ENCODE peak calls at places on chromosome 17, in seven cellular contexts. One of them, this sample, is unnamed.

GRCh38 chr17:49371178-49371834 is 9.3 kb upstream of the ZNF652 start:
- DNase-seq in Peyer's patch: peak
- DNase-seq in heart left ventricle: no peak
- DNase-seq in IMR-90: no peak
- DNase-seq in adrenal gland: no peak
- DNase-seq in A549: no peak
- DNase-seq in NB4: no peak
- DNase-seq in this sample: no peak

GRCh38 chr17:31434404-31435050 is 43.1 kb downstream of the RAB11FIP4 start:
- DNase-seq in adrenal gland: no peak
- DNase-seq in IMR-90: no peak
- DNase-seq in NB4: no peak
- DNase-seq in heart left ventricle: no peak
- DNase-seq in Peyer's patch: no peak
- DNase-seq in A549: no peak
- DNase-seq in this sample: no peak

GRCh38 chr17:17570207-17570797 is 21.2 kb downstream of the PEMT start:
- DNase-seq in adrenal gland: peak
- DNase-seq in NB4: peak
- DNase-seq in IMR-90: peak
- DNase-seq in heart left ventricle: peak
- DNase-seq in Peyer's patch: peak
- DNase-seq in A549: peak
- DNase-seq in this sample: peak

GRCh38 chr17:82870541-82870940 is 30.7 kb upstream of the ZNF750 start:
- DNase-seq in NB4: no peak
- DNase-seq in A549: no peak
- DNase-seq in Peyer's patch: no peak
- DNase-seq in heart left ventricle: no peak
- DNase-seq in adrenal gland: no peak
- DNase-seq in IMR-90: no peak
- DNase-seq in this sample: no peak

GRCh38 chr17:75753514-75754377 is 11.2 kb downstream of the GALK1 start:
- DNase-seq in heart left ventricle: peak
- DNase-seq in A549: no peak
- DNase-seq in NB4: peak
- DNase-seq in IMR-90: peak
- DNase-seq in adrenal gland: peak
- DNase-seq in Peyer's patch: peak
- DNase-seq in this sample: peak

GRCh38 chr17:15510361-15510760 is 42.9 kb upstream of the CDRT4 start:
- DNase-seq in Peyer's patch: no peak
- DNase-seq in IMR-90: peak
- DNase-seq in heart left ventricle: no peak
- DNase-seq in adrenal gland: peak
- DNase-seq in NB4: no peak
- DNase-seq in A549: peak
- DNase-seq in this sample: peak

GRCh38 chr17:48048321-48049140 is at the start of gene NFE2L1:
- DNase-seq in Peyer's patch: peak
- DNase-seq in heart left ventricle: peak
- DNase-seq in adrenal gland: peak
- DNase-seq in IMR-90: peak
- DNase-seq in A549: peak
- DNase-seq in NB4: peak
- DNase-seq in this sample: peak

GRCh38 chr17:67528751-67529436 is 151.8 kb downstream of the PITPNC1 start:
- DNase-seq in NB4: no peak
- DNase-seq in Peyer's patch: peak
- DNase-seq in IMR-90: peak
- DNase-seq in heart left ventricle: peak
- DNase-seq in A549: peak
- DNase-seq in adrenal gland: peak
- DNase-seq in this sample: no peak

GRCh38 chr17:78769200-78769773 is 12.8 kb downstream of the CYTH1 start:
- DNase-seq in NB4: no peak
- DNase-seq in heart left ventricle: no peak
- DNase-seq in Peyer's patch: no peak
- DNase-seq in IMR-90: no peak
- DNase-seq in A549: no peak
- DNase-seq in adrenal gland: no peak
- DNase-seq in this sample: no peak

GRCh38 chr17:76427457-76428231 is 25.3 kb downstream of the UBE2O start:
- DNase-seq in adrenal gland: no peak
- DNase-seq in heart left ventricle: peak
- DNase-seq in A549: no peak
- DNase-seq in NB4: no peak
- DNase-seq in IMR-90: peak
- DNase-seq in Peyer's patch: no peak
- DNase-seq in this sample: no peak

GRCh38 chr17:48054238-48055185 is 6.4 kb downstream of the NFE2L1 start:
- DNase-seq in A549: no peak
- DNase-seq in NB4: no peak
- DNase-seq in adrenal gland: peak
- DNase-seq in heart left ventricle: peak
- DNase-seq in IMR-90: peak
- DNase-seq in Peyer's patch: no peak
- DNase-seq in this sample: peak

GRCh38 chr17:888998-889401 is 90.6 kb downstream of the NXN start:
- DNase-seq in Peyer's patch: no peak
- DNase-seq in NB4: no peak
- DNase-seq in IMR-90: no peak
- DNase-seq in adrenal gland: no peak
- DNase-seq in heart left ventricle: no peak
- DNase-seq in A549: no peak
- DNase-seq in this sample: no peak

GRCh38 chr17:883586-883962 is 96.0 kb downstream of the NXN start:
- DNase-seq in heart left ventricle: no peak
- DNase-seq in IMR-90: no peak
- DNase-seq in Peyer's patch: no peak
- DNase-seq in NB4: no peak
- DNase-seq in adrenal gland: no peak
- DNase-seq in A549: no peak
- DNase-seq in this sample: no peak

GRCh38 chr17:887842-888214 is 91.7 kb downstream of the NXN start:
- DNase-seq in NB4: no peak
- DNase-seq in heart left ventricle: no peak
- DNase-seq in IMR-90: no peak
- DNase-seq in Peyer's patch: no peak
- DNase-seq in A549: no peak
- DNase-seq in adrenal gland: no peak
- DNase-seq in this sample: no peak

GRCh38 chr17:882827-883585 is 96.6 kb downstream of the NXN start:
- DNase-seq in heart left ventricle: peak
- DNase-seq in adrenal gland: peak
- DNase-seq in IMR-90: peak
- DNase-seq in Peyer's patch: peak
- DNase-seq in A549: no peak
- DNase-seq in NB4: no peak
- DNase-seq in this sample: no peak

DNA sequence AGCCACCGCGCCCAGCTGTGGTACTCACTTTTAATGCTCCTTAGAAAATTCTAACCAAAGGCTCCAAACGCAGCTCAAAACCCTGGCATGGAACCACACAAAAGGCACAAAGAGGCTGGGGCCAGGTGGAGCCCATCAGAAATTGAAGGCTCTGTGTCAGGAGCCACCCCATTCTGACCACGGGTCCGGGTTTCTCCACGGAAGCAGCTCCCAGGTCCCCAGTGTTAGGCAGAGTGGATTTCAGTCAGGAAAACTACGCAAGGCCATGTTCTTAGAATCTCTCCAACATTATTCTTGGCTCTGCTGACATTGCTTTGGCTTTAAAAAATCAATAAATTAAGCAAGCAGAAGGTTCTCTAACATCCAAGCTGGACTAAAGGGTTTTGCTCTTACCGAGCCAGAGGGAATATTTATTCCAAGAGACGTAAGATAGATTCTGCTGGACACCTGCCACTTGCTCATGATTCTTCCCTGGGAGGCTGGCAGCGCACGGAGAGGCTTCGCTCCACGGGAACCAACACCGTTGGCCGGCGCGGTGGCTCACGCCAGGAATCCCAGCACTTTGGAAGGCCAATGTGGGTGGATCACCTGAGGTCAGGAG is 93.5 kb downstream of the NXN start:
- DNase-seq in NB4: no peak
- DNase-seq in adrenal gland: peak
- DNase-seq in A549: no peak
- DNase-seq in Peyer's patch: peak
- DNase-seq in IMR-90: no peak
- DNase-seq in heart left ventricle: peak
- DNase-seq in this sample: no peak
- TF ChIP-seq POLR2A in NB4: no peak
- TF ChIP-seq POLR2A in adrenal gland: no peak
- TF ChIP-seq POLR2A in A549: no peak
- TF ChIP-seq POLR2A in Peyer's patch: no peak
- TF ChIP-seq POLR2A in IMR-90: no peak
- TF ChIP-seq POLR2A in heart left ventricle: no peak
- TF ChIP-seq POLR2A in this sample: no peak

DNA sequence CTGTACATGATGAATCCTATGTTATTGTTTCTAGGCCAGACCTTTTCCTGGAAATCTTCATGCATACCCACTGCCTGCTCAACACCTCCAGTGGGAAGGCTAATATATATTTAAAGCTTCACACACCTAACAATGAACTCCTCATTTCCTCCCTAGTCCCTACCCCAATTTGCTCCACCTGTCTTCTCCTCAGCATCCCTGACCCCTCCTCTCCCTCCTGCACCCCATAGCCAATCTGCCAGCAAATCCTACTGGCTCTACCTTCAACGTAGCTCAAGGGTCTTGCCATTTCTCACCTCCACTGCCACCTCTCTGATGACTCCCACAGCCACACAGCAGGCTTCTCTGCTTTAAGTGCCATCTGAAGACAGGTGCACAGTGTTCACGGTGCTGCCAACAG is 215.6 kb upstream of the WSB1 start:
- DNase-seq in NB4: no peak
- DNase-seq in adrenal gland: no peak
- DNase-seq in A549: no peak
- DNase-seq in Peyer's patch: no peak
- DNase-seq in IMR-90: no peak
- DNase-seq in heart left ventricle: no peak
- DNase-seq in this sample: no peak
- TF ChIP-seq POLR2A in NB4: no peak
- TF ChIP-seq POLR2A in adrenal gland: no peak
- TF ChIP-seq POLR2A in A549: no peak
- TF ChIP-seq POLR2A in Peyer's patch: no peak
- TF ChIP-seq POLR2A in IMR-90: no peak
- TF ChIP-seq POLR2A in heart left ventricle: no peak
- TF ChIP-seq POLR2A in this sample: no peak

GRCh38 chr17:2388020-2388704 is 12.7 kb downstream of the MNT start:
- DNase-seq in Peyer's patch: no peak
- DNase-seq in NB4: no peak
- DNase-seq in IMR-90: no peak
- DNase-seq in A549: peak
- DNase-seq in adrenal gland: no peak
- DNase-seq in heart left ventricle: no peak
- DNase-seq in this sample: no peak
- TF ChIP-seq POLR2A in Peyer's patch: no peak
- TF ChIP-seq POLR2A in NB4: no peak
- TF ChIP-seq POLR2A in IMR-90: no peak
- TF ChIP-seq POLR2A in A549: no peak
- TF ChIP-seq POLR2A in adrenal gland: no peak
- TF ChIP-seq POLR2A in heart left ventricle: no peak
- TF ChIP-seq POLR2A in this sample: no peak

DNA sequence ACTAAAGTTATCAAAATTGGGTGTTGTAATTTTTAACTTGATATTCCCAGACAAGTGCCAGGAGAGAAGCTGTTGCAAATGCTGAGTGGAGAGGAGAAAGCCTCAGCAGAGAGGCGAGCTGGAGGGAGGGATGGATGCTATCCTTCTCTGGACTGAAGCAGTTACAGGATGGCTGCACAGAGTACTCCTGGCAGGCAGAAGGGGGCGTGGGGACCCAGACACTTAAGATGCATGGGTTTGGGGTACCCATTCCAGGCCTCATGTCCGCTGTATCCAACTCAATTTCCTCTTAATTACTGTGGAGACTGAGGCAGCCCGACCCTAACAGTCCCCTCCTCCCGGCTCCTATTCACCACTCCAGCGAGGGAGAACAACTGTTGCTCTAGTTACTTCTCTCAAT is 25.4 kb upstream of the ALDH3A1 start:
- DNase-seq in IMR-90: no peak
- DNase-seq in Peyer's patch: no peak
- DNase-seq in NB4: no peak
- DNase-seq in adrenal gland: no peak
- DNase-seq in A549: no peak
- DNase-seq in heart left ventricle: no peak
- DNase-seq in this sample: no peak
- TF ChIP-seq POLR2A in IMR-90: no peak
- TF ChIP-seq POLR2A in Peyer's patch: no peak
- TF ChIP-seq POLR2A in NB4: no peak
- TF ChIP-seq POLR2A in adrenal gland: no peak
- TF ChIP-seq POLR2A in A549: no peak
- TF ChIP-seq POLR2A in heart left ventricle: no peak
- TF ChIP-seq POLR2A in this sample: no peak

DNA sequence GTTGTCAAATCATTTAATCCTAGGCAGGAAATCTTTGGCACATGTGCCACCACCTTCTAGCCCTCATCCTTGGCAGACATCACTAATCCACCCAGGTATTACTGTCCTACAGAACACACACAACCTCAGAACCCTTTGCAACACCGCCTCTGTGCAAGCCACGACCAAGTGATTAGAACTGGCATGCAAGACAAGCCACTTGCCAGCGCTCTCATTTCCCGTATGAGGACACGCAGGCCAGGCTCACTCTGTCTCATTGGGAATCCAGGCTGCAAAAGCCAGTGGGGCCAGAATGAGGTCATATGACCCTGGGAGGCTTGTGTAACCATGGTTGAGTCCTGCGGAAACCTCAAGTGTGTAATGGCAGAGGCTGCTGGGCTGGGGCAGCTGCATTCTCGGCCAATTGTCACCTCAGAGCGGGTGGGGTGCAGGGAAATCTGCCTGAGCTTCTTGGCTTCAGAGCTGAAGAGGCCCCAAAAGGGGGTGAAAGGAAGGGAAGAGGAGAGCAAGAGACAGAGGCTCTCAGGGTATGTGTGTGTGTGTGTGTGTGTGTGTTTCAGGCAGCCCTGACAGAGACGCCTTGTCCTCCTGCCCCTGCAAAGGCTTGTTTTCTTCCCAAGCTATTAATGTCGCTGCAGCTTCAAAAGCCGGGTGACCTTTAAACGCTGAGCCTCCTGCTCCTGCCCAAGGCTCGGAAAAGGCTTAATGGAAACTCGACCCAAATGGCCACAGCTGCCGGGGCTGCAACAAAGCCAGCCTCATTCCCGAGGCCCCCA is 43.2 kb upstream of the MRPS23 start:
- DNase-seq in NB4: peak
- DNase-seq in adrenal gland: peak
- DNase-seq in A549: peak
- DNase-seq in heart left ventricle: peak
- DNase-seq in IMR-90: peak
- DNase-seq in Peyer's patch: peak
- DNase-seq in this sample: no peak
- TF ChIP-seq POLR2A in NB4: no peak
- TF ChIP-seq POLR2A in adrenal gland: peak
- TF ChIP-seq POLR2A in A549: no peak
- TF ChIP-seq POLR2A in heart left ventricle: no peak
- TF ChIP-seq POLR2A in IMR-90: no peak
- TF ChIP-seq POLR2A in Peyer's patch: no peak
- TF ChIP-seq POLR2A in this sample: no peak

GRCh38 chr17:51050291-51051033 is 70.2 kb downstream of the SPAG9 start:
- DNase-seq in adrenal gland: no peak
- DNase-seq in NB4: no peak
- DNase-seq in A549: no peak
- DNase-seq in heart left ventricle: no peak
- DNase-seq in IMR-90: no peak
- DNase-seq in Peyer's patch: no peak
- DNase-seq in this sample: no peak
- TF ChIP-seq POLR2A in adrenal gland: no peak
- TF ChIP-seq POLR2A in NB4: no peak
- TF ChIP-seq POLR2A in A549: no peak
- TF ChIP-seq POLR2A in heart left ventricle: no peak
- TF ChIP-seq POLR2A in IMR-90: no peak
- TF ChIP-seq POLR2A in Peyer's patch: no peak
- TF ChIP-seq POLR2A in this sample: no peak

GRCh38 chr17:59001158-59001814 is 105.4 kb downstream of the TRIM37 start:
- DNase-seq in NB4: peak
- DNase-seq in adrenal gland: peak
- DNase-seq in Peyer's patch: peak
- DNase-seq in IMR-90: peak
- DNase-seq in A549: peak
- DNase-seq in heart left ventricle: peak
- DNase-seq in this sample: no peak
- TF ChIP-seq POLR2A in NB4: no peak
- TF ChIP-seq POLR2A in adrenal gland: peak
- TF ChIP-seq POLR2A in Peyer's patch: no peak
- TF ChIP-seq POLR2A in IMR-90: no peak
- TF ChIP-seq POLR2A in A549: no peak
- TF ChIP-seq POLR2A in heart left ventricle: no peak
- TF ChIP-seq POLR2A in this sample: no peak

This sample was measured in erythroblast.